ENCODE peak calls at places on chromosome 20, in nine cellular contexts. Y is GM23338, E is K562, P is vagina, G is prostate gland, W is HL-60, B is HepG2, K is HCT116, I is transverse colon. S is an unnamed sample.

GRCh38 chr20:58479666-58480454 is 35.3 kb downstream of the APCDD1L start:
- DNase-seq in Y (no peak), E (no peak), P (no peak), G (no peak), W (no peak), B (no peak), K (no peak), I (no peak), S (no peak)

GRCh38 chr20:58216334-58216733 is 12.1 kb downstream of the ANKRD60 start:
- DNase-seq in Y (no peak), E (no peak), P (no peak), G (no peak), W (no peak), B (no peak), K (no peak), I (no peak), S (no peak)

GRCh38 chr20:54643761-54644160 is 168.4 kb downstream of the DOK5 start:
- DNase-seq in Y (no peak), E (no peak), P (no peak), G (no peak), W (no peak), B (no peak), K (no peak), I (no peak), S (no peak)

GRCh38 chr20:25025986-25026605 is 31.8 kb downstream of the ACSS1 start:
- DNase-seq in Y (no peak), E (no peak), P (no peak), G (no peak), W (peak; percentile 52), B (no peak), K (no peak), I (peak; percentile 5), S (peak; percentile 58)

GRCh38 chr20:7989379-7989778 is 30.2 kb downstream of the TMX4 start:
- DNase-seq in Y (no peak), E (no peak), P (no peak), G (no peak), W (no peak), B (no peak), K (no peak), I (no peak), S (no peak)

GRCh38 chr20:37798312-37798711 is 104.5 kb downstream of the CTNNBL1 start:
- DNase-seq in Y (no peak), E (no peak), P (no peak), G (no peak), W (no peak), B (no peak), K (no peak), I (no peak), S (no peak)

GRCh38 chr20:36607586-36608387 is 2.2 kb downstream of the RAB5IF start:
- DNase-seq in Y (no peak), E (no peak), P (no peak), G (no peak), W (no peak), B (peak; percentile 99), K (no peak), I (peak; percentile 61), S (no peak)

GRCh38 chr20:36856196-36856595 is 19.7 kb upstream of the TLDC2 start:
- DNase-seq in Y (no peak), E (no peak), P (no peak), G (no peak), W (no peak), B (no peak), K (no peak), I (no peak), S (no peak)

GRCh38 chr20:16100111-16100510 is 473.1 kb downstream of the KIF16B start:
- DNase-seq in Y (no peak), E (no peak), P (no peak), G (no peak), W (no peak), B (no peak), K (no peak), I (no peak), S (no peak)

GRCh38 chr20:35232575-35232974 is 6.1 kb downstream of the MMP24 start:
- DNase-seq in Y (no peak), E (no peak), P (no peak), G (no peak), W (no peak), B (no peak), K (no peak), I (no peak), S (no peak)

GRCh38 chr20:35166242-35166830 is 5.5 kb upstream of the PROCR start:
- DNase-seq in Y (peak; percentile 61), E (peak; percentile 52), P (no peak), G (no peak), W (peak; percentile 28), B (no peak), K (no peak), I (no peak), S (no peak)

GRCh38 chr20:35490736-35491181 is 35.4 kb downstream of the CEP250 start:
- DNase-seq in Y (no peak), E (no peak), P (no peak), G (no peak), W (peak; percentile 82), B (no peak), K (no peak), I (peak; percentile 47), S (no peak)

GRCh38 chr20:46056970-46057855 is 28.2 kb downstream of the SLC12A5 start:
- DNase-seq in Y (peak; percentile 87), E (peak; percentile 45), P (peak; percentile 81), G (no peak), W (no peak), B (no peak), K (no peak), I (no peak), S (peak; percentile 37)

GRCh38 chr20:2745060-2745910 is 52.7 kb downstream of the EBF4 start:
- DNase-seq in Y (no peak), E (no peak), P (peak; percentile 81), G (peak; percentile 3), W (no peak), B (no peak), K (no peak), I (no peak), S (peak; percentile 59)

GRCh38 chr20:62501801-62502495 is 26.2 kb upstream of the GATA5 start:
- DNase-seq in Y (no peak), E (no peak), P (no peak), G (no peak), W (peak; percentile 33), B (no peak), K (no peak), I (no peak), S (no peak)

GRCh38 chr20:16115891-16116577 is 457.2 kb downstream of the KIF16B start:
- DNase-seq in Y (peak; percentile 2), E (no peak), P (no peak), G (no peak), W (no peak), B (no peak), K (no peak), I (no peak), S (no peak)

GRCh38 chr20:44254073-44254472 is 7.0 kb downstream of the GDAP1L1 start:
- DNase-seq in Y (no peak), E (no peak), P (no peak), G (no peak), W (no peak), B (no peak), K (no peak), I (no peak), S (no peak)
- H3K4me3 ChIP-seq in Y (no peak overlapping the region), E (no peak overlapping the region), P (no peak overlapping the region), G (no peak overlapping the region), W (no peak overlapping the region), B (no peak overlapping the region), K (no peak overlapping the region), I (no peak overlapping the region), S (no peak overlapping the region)

DNA sequence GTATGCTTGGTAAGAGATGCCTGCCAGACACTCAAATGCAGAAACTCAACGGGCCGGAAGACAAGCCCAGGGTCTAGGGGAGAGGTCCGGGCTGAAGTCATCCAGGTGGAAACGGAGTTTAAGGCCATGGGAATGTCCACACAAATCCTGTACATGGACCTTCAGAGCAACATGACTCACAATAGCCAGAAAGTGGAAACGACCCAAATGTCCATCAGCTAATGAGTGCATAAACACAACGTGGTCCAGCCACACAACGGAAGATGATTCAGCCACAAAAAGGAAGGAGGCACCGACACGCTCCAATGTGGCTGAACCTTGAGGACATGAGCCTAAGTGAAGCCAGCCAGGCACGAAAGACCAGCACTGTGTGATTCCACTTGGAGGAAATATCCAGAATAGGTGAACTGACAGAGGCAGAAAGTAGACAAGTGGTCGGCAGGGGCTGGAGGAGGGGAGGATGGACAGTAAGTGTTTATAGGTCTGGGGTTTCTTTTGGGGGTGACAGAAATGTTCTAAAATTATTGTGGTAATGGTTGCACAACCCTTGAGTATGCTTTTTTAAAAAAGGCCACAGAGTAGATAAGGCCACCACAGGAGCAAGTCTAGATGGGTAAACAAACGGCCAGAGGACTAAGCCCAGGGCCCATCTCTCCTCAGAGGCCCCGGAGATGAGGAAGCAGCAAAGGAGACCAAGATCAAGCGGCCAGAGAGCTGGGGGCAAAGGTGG is 105.6 kb downstream of the PREX1 start:
- DNase-seq in Y (no peak), E (no peak), P (no peak), G (no peak), W (peak; percentile 81), B (no peak), K (no peak), I (peak; percentile 33), S (no peak)
- H3K27ac ChIP-seq in Y (no peak overlapping the region), E (peak overlapping the region; percentile 29), P (peak overlapping the region; percentile 57), G (peak overlapping the region; percentile 38), W (peak overlapping the region; percentile 83), B (no peak overlapping the region), K (no peak overlapping the region), I (peak overlapping the region; percentile 62), S (peak overlapping the region; percentile 61)

DNA sequence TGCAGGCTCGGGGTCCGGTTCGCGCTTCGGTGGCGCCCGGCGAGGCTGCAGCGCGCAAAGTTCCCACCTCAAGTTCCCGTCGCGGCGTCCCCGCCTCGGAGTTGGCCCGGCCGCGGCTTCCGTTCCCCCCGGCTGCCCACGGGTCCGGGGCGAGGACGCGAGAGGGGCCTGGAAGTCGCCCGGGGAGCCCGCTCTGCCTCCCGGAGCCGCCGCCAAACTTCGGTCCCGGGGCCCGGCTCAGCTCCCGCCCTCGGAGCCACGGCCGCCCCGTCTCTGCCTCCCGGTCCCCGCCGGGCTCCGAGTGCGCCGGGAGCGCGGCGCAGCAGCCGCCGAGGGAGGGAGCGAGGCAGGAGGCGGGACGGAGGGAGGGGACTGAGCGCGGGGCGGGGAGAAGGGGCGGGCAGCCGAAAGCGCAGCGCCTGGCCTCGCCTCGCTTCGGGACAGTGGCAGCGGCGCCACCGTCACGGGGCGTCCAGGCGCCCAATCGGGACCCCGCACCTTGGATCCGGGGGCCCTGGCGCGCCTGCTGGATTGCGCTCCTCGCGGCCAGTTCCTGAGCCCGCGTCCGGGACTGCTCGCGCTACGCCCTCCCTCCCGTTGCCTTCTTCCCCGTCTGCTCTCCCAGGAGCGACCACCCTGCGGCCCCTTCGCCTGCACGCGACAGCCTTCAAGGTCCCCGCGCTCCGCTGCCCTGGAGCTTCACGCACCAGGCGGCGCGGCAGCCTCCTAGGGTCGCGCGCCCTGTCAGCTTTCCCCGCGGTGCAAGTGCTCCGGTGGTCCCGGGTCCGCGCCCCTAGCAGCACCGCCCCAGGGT is at the start of gene KCNG1:
- DNase-seq in Y (peak; percentile 92), E (peak; percentile 82), P (no peak), G (peak; percentile 79), W (peak; percentile 21), B (no peak), K (peak; percentile 49), I (peak; percentile 81), S (peak; percentile 74)
- TF ChIP-seq POLR2AphosphoS5 in Y (peak; percentile 79), E (no peak), P (no peak), G (peak; percentile 40), W (no peak), B (no peak), K (peak; percentile 98), I (peak; percentile 61), S (no peak)

DNA sequence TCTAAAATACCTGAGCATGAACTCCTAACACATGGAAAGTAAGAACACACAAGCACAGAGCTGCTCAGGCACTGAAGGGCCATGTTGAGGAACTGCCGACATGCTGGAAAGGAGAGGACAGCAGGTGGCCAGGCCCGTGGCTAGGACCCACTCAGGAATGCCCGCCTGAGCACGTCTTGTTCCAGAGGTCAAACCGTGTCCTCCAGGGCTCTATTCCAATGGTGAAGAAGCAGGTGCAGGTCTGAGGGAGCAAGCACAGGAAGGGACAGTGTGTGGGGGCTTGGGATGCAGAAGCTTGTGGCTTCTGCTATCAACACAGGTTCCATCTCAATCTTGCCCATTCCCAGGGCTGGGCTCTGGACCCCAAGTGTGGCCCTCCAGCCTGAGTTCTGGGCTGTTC is 20.7 kb downstream of the CST9L start:
- DNase-seq in Y (no peak), E (no peak), P (no peak), G (no peak), W (no peak), B (no peak), K (no peak), I (no peak), S (no peak)
- H3K4me3 ChIP-seq in Y (no peak overlapping the region), E (no peak overlapping the region), P (no peak overlapping the region), G (no peak overlapping the region), W (no peak overlapping the region), B (no peak overlapping the region), K (no peak overlapping the region), I (no peak overlapping the region), S (no peak overlapping the region)